ENCODE peak calls at places on chromosome 15, in nine cellular contexts. Q is fibroblast of mammary gland; B is CD4-positive, alpha-beta T cell; O is cardiac fibroblast; G is heart right ventricle; R is activated CD8-positive, alpha-beta T cell treated with anti-CD3 and anti-CD28 coated beads for 36 hours; F is foreskin fibroblast; M is dorsolateral prefrontal cortex; Y is Caco-2. X is an unnamed sample.

GRCh38 chr15:62879770-62880169 is 162.8 kb upstream of the TPM1 start:
- DNase-seq in O (no peak), G (no peak), R (peak; percentile 3), B (no peak), F (no peak), M (no peak), Q (no peak), Y (no peak), X (no peak)

GRCh38 chr15:84755736-84756527 is 7.5 kb downstream of the ZNF592 start:
- DNase-seq in Y (no peak), Q (no peak), G (no peak), O (no peak), B (no peak), M (no peak), R (no peak), F (no peak), X (no peak)

GRCh38 chr15:67574981-67575632 is 32.6 kb downstream of the MAP2K5 start:
- DNase-seq in F (peak; percentile 10), G (no peak), R (no peak), Q (no peak), M (no peak), O (no peak), Y (no peak), B (no peak), X (no peak)

GRCh38 chr15:45136378-45136764 is 6.6 kb downstream of the DUOX1 start:
- DNase-seq in R (peak; percentile 31), M (no peak), O (no peak), G (no peak), F (no peak), B (no peak), Y (no peak), Q (no peak), X (no peak)

GRCh38 chr15:35437157-35437556 is 108.8 kb downstream of the DPH6 start:
- DNase-seq in Q (peak; percentile 28), R (no peak), O (peak; percentile 40), Y (peak; percentile 16), F (peak; percentile 36), M (no peak), G (no peak), B (no peak), X (no peak)

GRCh38 chr15:93829115-93829849 is 402.1 kb upstream of the MCTP2 start:
- DNase-seq in O (peak; percentile 33), R (no peak), Q (peak; percentile 83), Y (peak; percentile 69), F (peak; percentile 9), B (no peak), M (no peak), G (no peak), X (no peak)

GRCh38 chr15:100113351-100114075 is 228.3 kb downstream of the ADAMTS17 start:
- DNase-seq in G (peak; percentile 59), M (no peak), R (no peak), Y (no peak), B (no peak), F (no peak), Q (no peak), O (no peak), X (no peak)

GRCh38 chr15:65421360-65422215 is 1.2 kb downstream of the IGDCC4 start:
- DNase-seq in F (peak; percentile 52), M (no peak), R (peak; percentile 45), G (peak; percentile 36), O (no peak), B (no peak), Q (peak; percentile 66), Y (peak; percentile 36), X (peak; percentile 90)

GRCh38 chr15:52657338-52657737 is 21.9 kb downstream of the ATOSA start:
- DNase-seq in Q (peak; percentile 92), F (peak; percentile 88), Y (no peak), M (no peak), R (no peak), G (no peak), O (peak; percentile 92), B (no peak), X (no peak)

GRCh38 chr15:64024172-64025050 is 21.9 kb downstream of the DAPK2 start:
- DNase-seq in O (peak; percentile 18), Q (no peak), F (peak; percentile 45), R (no peak), G (no peak), M (no peak), B (no peak), Y (no peak), X (no peak)

GRCh38 chr15:68994981-68995753 is 19.3 kb upstream of the NOX5 start:
- DNase-seq in M (no peak), G (no peak), B (no peak), O (no peak), F (no peak), R (no peak), Q (no peak), Y (no peak), X (peak; percentile 32)
- TF ChIP-seq CTCF in M (no peak), G (no peak), B (no peak), O (no peak), F (no peak), R (no peak), Q (no peak), Y (no peak), X (no peak)

GRCh38 chr15:69992326-69992725 is 105.4 kb downstream of the TLE3 start:
- DNase-seq in M (no peak), O (peak; percentile 29), Q (peak; percentile 10), G (no peak), F (no peak), Y (no peak), R (no peak), B (no peak), X (no peak)

GRCh38 chr15:69990566-69991391 is 106.9 kb downstream of the TLE3 start:
- DNase-seq in M (no peak), Q (no peak), O (no peak), B (no peak), G (no peak), Y (no peak), R (no peak), F (no peak), X (no peak)

GRCh38 chr15:69994429-69995201 is 103.1 kb downstream of the TLE3 start:
- DNase-seq in Q (no peak), G (no peak), O (no peak), F (no peak), R (no peak), Y (no peak), B (no peak), M (no peak), X (no peak)

GRCh38 chr15:69988541-69989225 is 109.0 kb downstream of the TLE3 start:
- DNase-seq in Y (no peak), F (no peak), Q (no peak), M (no peak), B (no peak), R (no peak), G (no peak), O (no peak), X (no peak)

DNA sequence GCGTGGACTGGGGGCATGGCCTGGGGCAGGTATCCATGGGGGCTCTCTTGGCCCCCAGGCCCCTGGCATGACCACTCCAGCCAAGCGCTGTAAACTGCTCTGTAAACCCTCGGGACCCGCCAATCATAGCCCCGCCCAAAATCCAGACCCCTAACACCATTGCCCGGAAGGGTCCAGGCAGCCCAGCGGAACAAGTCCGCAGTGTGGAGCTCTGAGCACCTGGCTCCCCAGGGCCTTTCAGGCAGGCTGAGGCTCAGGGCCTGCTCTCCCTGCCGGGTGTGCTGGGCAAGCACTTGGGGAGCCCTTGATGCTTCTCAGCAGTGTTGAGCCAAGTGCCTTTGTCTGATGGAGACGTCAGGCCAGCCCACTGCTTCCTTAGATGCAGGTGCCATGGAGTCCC is 106.2 kb downstream of the TLE3 start:
- DNase-seq in G (no peak), M (no peak), B (no peak), Y (no peak), Q (no peak), F (no peak), R (no peak), O (no peak), X (no peak)
- TF ChIP-seq CTCF in G (no peak), M (no peak), B (no peak), Y (no peak), Q (no peak), F (no peak), R (no peak), O (no peak), X (no peak)

GRCh38 chr15:80950291-80951078 is 39.1 kb downstream of the MESD start:
- DNase-seq in B (no peak), M (no peak), Q (no peak), G (no peak), R (no peak), O (no peak), F (no peak), Y (no peak), X (no peak)

GRCh38 chr15:80953001-80953952 is 36.3 kb downstream of the MESD start:
- DNase-seq in O (no peak), F (no peak), Y (no peak), Q (no peak), G (no peak), B (no peak), R (no peak), M (no peak), X (peak; percentile 80)

GRCh38 chr15:80957556-80957955 is 32.1 kb downstream of the MESD start:
- DNase-seq in Q (no peak), R (no peak), M (no peak), O (no peak), G (no peak), B (no peak), F (no peak), Y (no peak), X (peak; percentile 36)

GRCh38 chr15:80951941-80952340 is 37.7 kb downstream of the MESD start:
- DNase-seq in Q (no peak), G (no peak), B (no peak), M (no peak), F (no peak), O (no peak), R (no peak), Y (no peak), X (no peak)

GRCh38 chr15:80953953-80954778 is 35.5 kb downstream of the MESD start:
- DNase-seq in M (no peak), Y (no peak), O (no peak), B (no peak), F (no peak), R (no peak), G (no peak), Q (no peak), X (peak; percentile 77)
- TF ChIP-seq CTCF in M (no peak), Y (no peak), O (no peak), B (no peak), F (no peak), R (no peak), G (no peak), Q (no peak), X (no peak)

DNA sequence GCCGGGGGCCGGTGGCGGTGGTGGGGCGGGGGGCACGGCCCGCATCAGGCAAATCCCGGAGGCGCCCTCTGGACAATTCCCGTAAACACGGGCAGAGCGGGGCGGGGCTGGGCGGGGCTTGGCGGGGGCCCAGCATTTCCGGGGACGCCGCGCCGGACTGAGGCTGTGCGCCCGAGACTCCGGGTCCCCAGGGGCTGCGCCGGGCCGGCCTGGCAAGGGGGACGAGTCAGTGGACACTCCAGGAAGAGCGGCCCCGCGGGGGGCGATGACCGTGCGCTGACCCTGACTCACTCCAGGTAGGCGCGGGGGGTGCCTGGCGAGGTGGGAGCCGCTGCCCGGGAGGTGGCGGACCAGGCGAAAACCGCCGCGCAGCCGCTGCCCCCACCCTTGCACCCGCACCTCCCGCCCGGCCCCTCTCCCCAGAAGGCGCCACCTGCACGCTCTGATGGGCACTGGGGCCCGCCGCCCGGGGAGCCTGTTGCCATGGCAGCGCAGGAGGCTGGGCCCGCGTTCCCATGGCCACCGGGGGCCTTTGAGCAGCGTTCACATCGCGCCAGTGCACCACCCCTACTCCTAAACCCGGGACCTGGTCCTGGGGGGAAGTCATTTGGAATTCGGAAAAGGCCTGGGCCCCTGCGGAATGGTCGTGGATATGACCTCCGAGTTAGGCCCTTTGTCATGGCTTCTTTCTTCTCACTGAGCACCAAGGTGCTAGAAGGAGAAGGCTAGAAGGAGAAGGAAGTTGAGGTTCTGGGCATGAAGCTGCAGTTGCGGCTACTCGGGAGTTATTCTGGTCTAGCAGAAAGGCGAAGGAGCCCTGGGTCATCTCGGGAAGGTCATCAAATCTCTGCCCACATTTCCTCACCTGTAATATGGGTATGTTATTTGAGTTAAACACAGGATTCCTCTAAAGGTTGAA is 16.1 kb upstream of the SEMA4B start:
- DNase-seq in Q (no peak), M (peak; percentile 83), G (peak; percentile 83), F (peak; percentile 62), R (peak; percentile 63), O (peak; percentile 64), B (peak; percentile 48), Y (peak; percentile 65), X (no peak)
- TF ChIP-seq CTCF in Q (no peak), M (no peak), G (no peak), F (no peak), R (no peak), O (no peak), B (no peak), Y (no peak), X (no peak)